ENCODE peak calls at places on chromosomes 4 and X, in nine cellular contexts. A, O, Q, L, B, X, I, Z and V are unnamed samples. For H3K4me1, the result is how much of the 10 kb centered on the place peaks cover.

GRCh38 chr4:106289737-106290136 is 26.3 kb downstream of the TBCK start:
- DNase-seq in A (no peak), O (no peak), Q (no peak), L (no peak), B (no peak), X (peak), I (no peak), Z (no peak), V (no peak)

GRCh38 chrX:135112096-135112729 is 8.1 kb downstream of the ETDB start:
- DNase-seq in A (peak), O (no peak), Q (peak), L (no peak), B (peak), X (peak), I (peak), Z (no peak), V (no peak)

GRCh38 chr4:56752985-56753384 is 68.5 kb downstream of the SPINK2 start:
- DNase-seq in A (no peak), O (no peak), Q (no peak), L (no peak), B (no peak), X (no peak), I (no peak), Z (no peak), V (no peak)

GRCh38 chr4:76886214-76886613 is 11.7 kb downstream of the SOWAHB start:
- DNase-seq in A (no peak), O (no peak), Q (no peak), L (no peak), B (no peak), X (no peak), I (no peak), Z (no peak), V (no peak)

GRCh38 chr4:27018076-27018475 is 157.4 kb downstream of the STIM2 start:
- DNase-seq in A (no peak), O (no peak), Q (no peak), L (no peak), B (no peak), X (no peak), I (no peak), Z (no peak), V (no peak)

GRCh38 chrX:24498181-24498580 is 33.1 kb downstream of the PDK3 start:
- DNase-seq in A (peak), O (no peak), Q (peak), L (no peak), B (no peak), X (peak), I (no peak), Z (peak), V (no peak)

GRCh38 chr4:109701566-109702399 is 1.5 kb downstream of the CASP6 start:
- DNase-seq in A (no peak), O (no peak), Q (no peak), L (no peak), B (no peak), X (peak), I (no peak), Z (no peak), V (no peak)

GRCh38 chrX:7086384-7086783 is 61.1 kb upstream of the STS start:
- DNase-seq in A (no peak), O (no peak), Q (peak), L (no peak), B (no peak), X (no peak), I (no peak), Z (no peak), V (no peak)

GRCh38 chrX:148582353-148582752 is 81.9 kb downstream of the AFF2 start:
- DNase-seq in A (no peak), O (no peak), Q (no peak), L (no peak), B (no peak), X (no peak), I (no peak), Z (no peak), V (no peak)

GRCh38 chr4:158786155-158786581 is 17.3 kb downstream of the FNIP2 start:
- DNase-seq in A (no peak), O (no peak), Q (no peak), L (no peak), B (peak), X (no peak), I (no peak), Z (no peak), V (no peak)
- H3K4me1 ChIP-seq in A (under half), O (half or more), Q (under half), L (under half), B (under half), X (half or more), I (half or more), Z (half or more), V (half or more)

GRCh38 chr4:4866833-4867744 is 7.6 kb downstream of the MSX1 start:
- DNase-seq in A (no peak), O (no peak), Q (no peak), L (no peak), B (no peak), X (peak), I (no peak), Z (no peak), V (no peak)
- H3K4me1 ChIP-seq in A (under half), O (half or more), Q (under half), L (under half), B (under half), X (under half), I (under half), Z (under half), V (under half)

GRCh38 chr4:1409079-1409805 is 3.0 kb upstream of the NKX1-1 start:
- DNase-seq in A (no peak), O (no peak), Q (no peak), L (no peak), B (no peak), X (no peak), I (no peak), Z (peak), V (peak)

GRCh38 chr4:1409806-1410425 is 3.7 kb upstream of the NKX1-1 start:
- DNase-seq in A (no peak), O (no peak), Q (no peak), L (no peak), B (no peak), X (no peak), I (no peak), Z (peak), V (peak)

GRCh38 chr4:1406946-1407656 is 859 bp upstream of the NKX1-1 start:
- DNase-seq in A (no peak), O (no peak), Q (no peak), L (no peak), B (no peak), X (no peak), I (no peak), Z (no peak), V (peak)

GRCh38 chr4:1407657-1408333 is 1.6 kb upstream of the NKX1-1 start:
- DNase-seq in A (no peak), O (no peak), Q (no peak), L (no peak), B (no peak), X (no peak), I (no peak), Z (peak), V (no peak)

GRCh38 chr4:1408418-1408817 is 2.2 kb upstream of the NKX1-1 start:
- DNase-seq in A (no peak), O (no peak), Q (no peak), L (no peak), B (no peak), X (no peak), I (no peak), Z (peak), V (peak)
- H3K4me1 ChIP-seq in A (under half), O (under half), Q (under half), L (under half), B (under half), X (under half), I (under half), Z (under half), V (under half)

GRCh38 chr4:10093801-10094552 is 22.6 kb downstream of the WDR1 start:
- DNase-seq in A (no peak), O (no peak), Q (peak), L (no peak), B (peak), X (peak), I (no peak), Z (no peak), V (no peak)
- H3K4me1 ChIP-seq in A (under half), O (half or more), Q (half or more), L (under half), B (half or more), X (half or more), I (half or more), Z (under half), V (half or more)

GRCh38 chr4:88017516-88018302 is 10.3 kb downstream of the PKD2 start:
- DNase-seq in A (peak), O (no peak), Q (peak), L (no peak), B (peak), X (peak), I (no peak), Z (no peak), V (no peak)
- H3K4me1 ChIP-seq in A (half or more), O (under half), Q (under half), L (under half), B (under half), X (under half), I (under half), Z (under half), V (half or more)

DNA sequence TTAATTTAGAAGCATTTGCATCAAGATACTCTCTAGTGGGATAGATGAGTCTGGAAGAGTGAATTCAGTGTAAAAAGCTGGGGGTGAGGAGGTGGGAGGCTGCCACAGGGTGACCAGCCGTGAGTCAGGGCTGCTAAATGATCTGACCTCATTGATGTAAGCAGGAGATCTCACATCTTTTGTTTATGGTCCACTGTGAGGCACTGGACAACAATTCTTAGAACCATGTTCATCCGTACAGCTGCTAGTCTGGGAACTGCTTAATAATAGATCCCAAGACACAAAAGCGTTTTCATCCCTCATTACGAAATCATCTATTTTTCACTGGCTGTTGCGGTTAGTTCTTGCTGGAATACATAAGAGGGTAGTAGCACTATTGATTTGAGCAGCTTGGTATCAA is 14.1 kb downstream of the KLF3 start:
- DNase-seq in A (no peak), O (no peak), Q (peak), L (no peak), B (peak), X (peak), I (no peak), Z (no peak), V (no peak)
- H3K4me1 ChIP-seq in A (under half), O (half or more), Q (half or more), L (under half), B (under half), X (under half), I (half or more), Z (half or more), V (half or more)

GRCh38 chr4:102610007-102610406 is 108.8 kb downstream of the NFKB1 start:
- DNase-seq in A (no peak), O (no peak), Q (no peak), L (no peak), B (peak), X (peak), I (no peak), Z (no peak), V (no peak)
- H3K4me1 ChIP-seq in A (under half), O (under half), Q (under half), L (under half), B (under half), X (under half), I (under half), Z (under half), V (under half)

GRCh38 chr4:145936142-145937020 is 2.2 kb downstream of the ZNF827 start:
- DNase-seq in A (peak), O (peak), Q (peak), L (peak), B (peak), X (peak), I (peak), Z (peak), V (peak)
- H3K4me1 ChIP-seq in A (under half), O (under half), Q (under half), L (under half), B (under half), X (under half), I (under half), Z (under half), V (under half)

GRCh38 chrX:108735087-108735679 is 1.2 kb downstream of the IRS4 start:
- DNase-seq in A (peak), O (no peak), Q (no peak), L (peak), B (no peak), X (no peak), I (no peak), Z (no peak), V (no peak)

GRCh38 chrX:108726748-108727147 is 9.6 kb downstream of the IRS4 start:
- DNase-seq in A (no peak), O (no peak), Q (no peak), L (no peak), B (no peak), X (no peak), I (no peak), Z (no peak), V (no peak)

GRCh38 chrX:108732630-108733321 is 3.6 kb downstream of the IRS4 start:
- DNase-seq in A (no peak), O (no peak), Q (no peak), L (peak), B (no peak), X (no peak), I (no peak), Z (no peak), V (no peak)

GRCh38 chrX:108734426-108734825 is 1.9 kb downstream of the IRS4 start:
- DNase-seq in A (no peak), O (no peak), Q (no peak), L (no peak), B (no peak), X (no peak), I (no peak), Z (no peak), V (no peak)

DNA sequence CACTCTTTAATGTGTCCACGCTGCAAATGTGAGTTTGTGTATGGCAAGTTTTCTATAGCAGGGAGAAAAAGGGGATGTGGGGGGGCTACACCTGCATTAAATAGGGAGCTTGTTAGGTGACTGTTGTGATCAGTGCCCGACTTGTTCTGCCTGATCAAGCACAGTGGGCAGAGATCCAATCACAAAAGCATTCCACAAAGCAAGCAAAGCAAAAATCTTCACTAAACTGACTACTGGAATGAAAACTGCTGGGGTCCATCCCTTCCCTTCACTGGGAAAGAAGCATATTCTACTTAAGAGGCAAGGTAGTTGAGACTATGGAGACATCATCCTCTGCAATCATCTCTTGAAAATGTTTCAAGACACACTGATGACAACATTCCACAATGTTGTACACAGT is 5.2 kb downstream of the IRS4 start:
- DNase-seq in A (no peak), O (no peak), Q (no peak), L (no peak), B (no peak), X (no peak), I (no peak), Z (no peak), V (no peak)
- H3K4me1 ChIP-seq in A (under half), O (under half), Q (under half), L (under half), B (under half), X (under half), I (under half), Z (under half), V (under half)